ENCODE peak calls at places on chromosomes 1 and 21, in seven cellular contexts. Y is HuH-7.5; X is astrocyte of the spinal cord; R is ecto neural progenitor cell; H is cardiac muscle cell; P is Calu3; Z is activated naive CD4-positive, alpha-beta T cell. S is an unnamed sample.

GRCh38 chr1:6103111-6103853 is 57.6 kb downstream of the KCNAB2 start:
- DNase-seq in R (no peak), H (no peak), P (no peak), Z (no peak), X (no peak), Y (no peak), S (no peak)

GRCh38 chr1:36523850-36524249 is 41.1 kb upstream of the CSF3R start:
- DNase-seq in H (no peak), P (no peak), R (peak; percentile 14), X (no peak), Z (no peak), Y (no peak), S (no peak)

GRCh38 chr1:160359559-160360226 is 7.2 kb upstream of the NHLH1 start:
- DNase-seq in Z (no peak), X (peak; percentile 43), P (no peak), R (no peak), Y (no peak), H (no peak), S (no peak)

GRCh38 chr1:94621392-94621791 is 79.8 kb upstream of the F3 start:
- DNase-seq in Z (no peak), H (no peak), X (peak; percentile 37), R (no peak), P (peak; percentile 92), Y (no peak), S (peak; percentile 74)

GRCh38 chr1:62194651-62195282 is at the start of gene L1TD1:
- DNase-seq in Y (no peak), P (no peak), R (peak; percentile 74), H (peak; percentile 13), Z (no peak), X (no peak), S (no peak)

GRCh38 chr1:95021085-95021484 is 51.7 kb downstream of the ALG14 start:
- DNase-seq in Z (no peak), H (no peak), R (no peak), Y (no peak), P (no peak), X (no peak), S (no peak)

GRCh38 chr1:42730988-42731387 is 9.0 kb downstream of the CLDN19 start:
- DNase-seq in X (no peak), H (no peak), Z (no peak), Y (no peak), R (no peak), P (peak; percentile 51), S (peak; percentile 11)

GRCh38 chr1:3778590-3779264 is 6.2 kb downstream of the SMIM1 start:
- DNase-seq in Z (no peak), X (no peak), P (no peak), Y (no peak), R (no peak), H (no peak), S (no peak)

GRCh38 chr21:42593007-42593814 is 60.2 kb upstream of the PDE9A start:
- DNase-seq in X (peak; percentile 38), P (peak; percentile 77), Y (peak; percentile 94), Z (peak; percentile 55), R (peak; percentile 85), H (peak; percentile 83), S (peak; percentile 34)

GRCh38 chr1:201444792-201445191 is 23.3 kb upstream of the TNNI1 start:
- DNase-seq in H (no peak), Y (no peak), R (no peak), Z (no peak), X (no peak), P (no peak), S (peak; percentile 26)

GRCh38 chr1:224579526-224579925 is 36.6 kb upstream of the CNIH3 start:
- DNase-seq in X (peak; percentile 64), Z (no peak), R (no peak), Y (no peak), P (no peak), H (no peak), S (peak; percentile 86)

GRCh38 chr1:205961970-205962820 is 18.9 kb upstream of the SLC26A9 start:
- DNase-seq in Y (no peak), R (no peak), P (peak; percentile 86), Z (no peak), X (no peak), H (peak; percentile 48), S (peak; percentile 43)

GRCh38 chr1:220783453-220783852 is 3.3 kb upstream of the MTARC1 start:
- DNase-seq in Y (no peak), X (no peak), Z (no peak), R (no peak), P (no peak), H (no peak), S (no peak)

GRCh38 chr1:97163591-97164275 is 442.1 kb downstream of the PTBP2 start:
- DNase-seq in H (no peak), R (no peak), Y (no peak), X (no peak), Z (no peak), P (no peak), S (no peak)

GRCh38 chr1:27980216-27980820 is 20.5 kb downstream of the XKR8 start:
- DNase-seq in Z (no peak), H (no peak), R (no peak), P (no peak), Y (no peak), X (no peak), S (no peak)

GRCh38 chr1:109801791-109802135 is 38.0 kb upstream of the EPS8L3 start:
- DNase-seq in Y (no peak), P (no peak), X (no peak), H (no peak), R (no peak), Z (no peak), S (no peak)

GRCh38 chr1:48773133-48773532 is 3.6 kb downstream of the BEND5 start:
- DNase-seq in Z (no peak), P (no peak), H (no peak), X (no peak), R (no peak), Y (no peak), S (no peak)

GRCh38 chr1:201517631-201518030 is 10.7 kb upstream of the CSRP1 start:
- DNase-seq in X (no peak), H (no peak), R (no peak), Y (no peak), P (peak; percentile 89), Z (no peak), S (no peak)

GRCh38 chr1:190373705-190374336 is 103.8 kb downstream of the BRINP3 start:
- DNase-seq in X (peak; percentile 14), Z (no peak), Y (no peak), H (peak; percentile 53), P (peak; percentile 8), R (no peak), S (no peak)

GRCh38 chr1:233665575-233666270 is 51.8 kb downstream of the KCNK1 start:
- DNase-seq in X (no peak), Z (no peak), H (no peak), P (no peak), Y (no peak), R (no peak), S (no peak)

GRCh38 chr1:48817505-48818114 is 40.9 kb upstream of the BEND5 start:
- DNase-seq in H (peak; percentile 77), R (peak; percentile 73), X (peak; percentile 59), Y (peak; percentile 4), P (peak; percentile 76), Z (no peak), S (peak; percentile 54)

GRCh38 chr1:28243685-28244439 is 7.9 kb downstream of the ATP5IF1 start:
- DNase-seq in Z (no peak), R (no peak), X (no peak), P (no peak), Y (no peak), H (no peak), S (no peak)

S was measured in RPMI7951.